ENCODE peak calls at places on chromosomes 3 and 15, in ten cellular contexts. Y is CD8-positive, alpha-beta memory T cell; S is ovary; M is aorta; P is IMR-90; G is stomach; V is right lobe of liver; Z is MM.1S; O is mesendoderm; J is right cardiac atrium. F is an unnamed sample.
A peak's percentile ranks its signal among the peaks of the same experiment; 100 is the strongest.

GRCh38 chr3:106261915-106262683 is 393.3 kb upstream of the CBLB start:
- DNase-seq in Y (no peak), S (no peak), M (no peak), P (peak; percentile 85), G (no peak), V (no peak), Z (no peak), O (no peak), J (no peak), F (no peak)

GRCh38 chr3:45603226-45603625 is 8.7 kb downstream of the LIMD1 start:
- DNase-seq in Y (no peak), S (no peak), M (no peak), P (no peak), G (no peak), V (no peak), Z (no peak), O (no peak), J (no peak), F (no peak)

GRCh38 chr3:44478606-44479094 is 1.2 kb upstream of the ZNF445 start:
- DNase-seq in Y (no peak), S (no peak), M (no peak), P (no peak), G (no peak), V (no peak), Z (no peak), O (no peak), J (no peak), F (no peak)

GRCh38 chr3:135922903-135923250 is 42.7 kb upstream of the PPP2R3A start:
- DNase-seq in Y (no peak), S (no peak), M (no peak), P (no peak), G (no peak), V (no peak), Z (no peak), O (no peak), J (no peak), F (no peak)

GRCh38 chr3:124784686-124785382 is 54.6 kb downstream of the UMPS start:
- DNase-seq in Y (no peak), S (no peak), M (peak; percentile 76), P (no peak), G (no peak), V (no peak), Z (peak; percentile 97), O (no peak), J (no peak), F (no peak)

GRCh38 chr3:89698208-89698830 is 590.9 kb downstream of the EPHA3 start:
- DNase-seq in Y (no peak), S (no peak), M (no peak), P (no peak), G (no peak), V (no peak), Z (no peak), O (peak; percentile 8), J (no peak), F (no peak)

GRCh38 chr3:11020764-11021163 is 28.2 kb downstream of the SLC6A1 start:
- DNase-seq in Y (no peak), S (no peak), M (peak; percentile 22), P (no peak), G (no peak), V (no peak), Z (no peak), O (no peak), J (no peak), F (no peak)

GRCh38 chr3:189361103-189361835 is 189.5 kb downstream of the TPRG1 start:
- DNase-seq in Y (no peak), S (no peak), M (no peak), P (no peak), G (no peak), V (no peak), Z (no peak), O (no peak), J (no peak), F (no peak)

GRCh38 chr3:77718326-77718725 is 678.4 kb downstream of the ROBO2 start:
- DNase-seq in Y (no peak), S (no peak), M (no peak), P (no peak), G (no peak), V (no peak), Z (no peak), O (peak; percentile 45), J (no peak), F (no peak)

GRCh38 chr15:85792872-85793621 is 1.7 kb downstream of the KLHL25 start:
- DNase-seq in Y (no peak), S (no peak), M (peak; percentile 64), P (no peak), G (no peak), V (no peak), Z (no peak), O (no peak), J (no peak), F (no peak)

GRCh38 chr3:28334552-28334951 is 14.0 kb upstream of the ZCWPW2 start:
- DNase-seq in Y (no peak), S (no peak), M (no peak), P (peak; percentile 4), G (no peak), V (no peak), Z (no peak), O (no peak), J (no peak), F (no peak)

GRCh38 chr3:30397030-30397429 is 209.4 kb upstream of the TGFBR2 start:
- DNase-seq in Y (no peak), S (no peak), M (no peak), P (no peak), G (no peak), V (no peak), Z (no peak), O (no peak), J (no peak), F (no peak)

GRCh38 chr3:172142074-172143059 is 103.0 kb downstream of the FNDC3B start:
- DNase-seq in Y (no peak), S (no peak), M (no peak), P (peak; percentile 91), G (no peak), V (no peak), Z (peak; percentile 41), O (peak; percentile 72), J (no peak), F (no peak)

GRCh38 chr3:113890256-113890900 is 51.8 kb downstream of the GRAMD1C start:
- DNase-seq in Y (no peak), S (no peak), M (no peak), P (no peak), G (no peak), V (peak; percentile 47), Z (peak; percentile 33), O (peak; percentile 28), J (no peak), F (no peak)

GRCh38 chr3:80994085-80994665 is 767.3 kb downstream of the GBE1 start:
- DNase-seq in Y (no peak), S (no peak), M (no peak), P (no peak), G (no peak), V (no peak), Z (no peak), O (no peak), J (no peak), F (no peak)
- H3K27me3 ChIP-seq in Y (no peaks in the 10 kb centered on the region), S (no peaks in the 10 kb centered on the region), M (no peaks in the 10 kb centered on the region), P (no peaks in the 10 kb centered on the region), G (no peaks in the 10 kb centered on the region), V (no peaks in the 10 kb centered on the region), Z (no peaks in the 10 kb centered on the region), O (no peaks in the 10 kb centered on the region), J (no peaks in the 10 kb centered on the region), F (no peaks in the 10 kb centered on the region)

DNA sequence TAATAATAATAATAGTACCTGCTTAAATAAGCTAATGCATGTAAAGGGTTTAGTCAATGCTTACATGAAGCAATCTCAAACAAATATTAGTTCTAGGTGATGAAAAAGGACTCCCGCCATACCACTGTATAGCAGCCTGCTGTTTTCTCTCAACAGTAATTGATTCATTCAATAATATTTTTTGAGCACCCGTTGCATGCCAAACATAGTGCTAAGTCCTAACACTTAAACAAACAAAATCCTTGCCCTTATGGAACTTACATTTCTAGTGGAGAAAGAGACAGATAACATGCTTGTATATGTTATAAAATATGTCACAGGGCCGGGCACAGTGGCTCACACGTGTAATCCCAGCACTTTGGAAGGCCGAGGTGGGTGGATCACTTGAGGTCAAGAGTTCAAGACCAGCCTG is 61.2 kb upstream of the FLNB start:
- DNase-seq in Y (no peak), S (no peak), M (no peak), P (no peak), G (no peak), V (no peak), Z (no peak), O (no peak), J (no peak), F (no peak)
- H3K4me1 ChIP-seq in Y (no peaks in the 10 kb centered on the region), S (peaks cover 6% of the 10 kb centered on the region), M (peaks cover 3% of the 10 kb centered on the region), P (peaks cover 12% of the 10 kb centered on the region), G (peaks cover 76% of the 10 kb centered on the region), V (peaks cover 4% of the 10 kb centered on the region), Z (no peaks in the 10 kb centered on the region), O (peaks cover 8% of the 10 kb centered on the region), J (peaks cover 14% of the 10 kb centered on the region), F (peaks cover 54% of the 10 kb centered on the region)

GRCh38 chr15:77691607-77692006 is 58.9 kb upstream of the LINGO1 start:
- DNase-seq in Y (no peak), S (no peak), M (no peak), P (no peak), G (no peak), V (no peak), Z (no peak), O (no peak), J (no peak), F (no peak)

GRCh38 chr15:77689821-77690220 is 57.1 kb upstream of the LINGO1 start:
- DNase-seq in Y (no peak), S (no peak), M (no peak), P (no peak), G (no peak), V (no peak), Z (no peak), O (no peak), J (no peak), F (no peak)

GRCh38 chr15:77693576-77693975 is 60.9 kb upstream of the LINGO1 start:
- DNase-seq in Y (no peak), S (no peak), M (no peak), P (no peak), G (no peak), V (no peak), Z (no peak), O (no peak), J (no peak), F (no peak)

GRCh38 chr15:77695548-77695947 is 62.8 kb upstream of the LINGO1 start:
- DNase-seq in Y (no peak), S (no peak), M (no peak), P (no peak), G (no peak), V (no peak), Z (no peak), O (no peak), J (no peak), F (no peak)

DNA sequence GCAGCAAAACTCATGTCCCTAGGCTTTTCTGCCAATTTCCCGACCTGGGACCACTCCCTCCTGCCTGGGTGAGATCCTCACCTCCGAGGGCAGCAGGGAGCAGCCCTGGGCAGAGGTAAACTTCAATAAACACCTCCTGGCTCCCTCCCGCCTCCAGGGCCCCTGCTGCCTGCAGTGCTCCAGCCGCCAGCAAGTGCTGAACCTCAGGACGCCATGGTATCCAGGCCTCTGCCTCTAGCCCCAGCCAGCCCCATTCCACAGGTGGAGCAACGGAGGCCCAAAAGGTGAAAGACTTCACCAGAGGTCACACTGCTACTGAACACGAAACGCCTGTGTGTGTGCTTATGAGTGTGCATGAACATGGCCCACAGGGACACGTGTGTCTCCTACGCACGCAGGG is 59.9 kb upstream of the LINGO1 start:
- DNase-seq in Y (no peak), S (no peak), M (no peak), P (no peak), G (no peak), V (no peak), Z (no peak), O (no peak), J (no peak), F (no peak)
- H3K27me3 ChIP-seq in Y (peaks cover 9% of the 10 kb centered on the region), S (no peaks in the 10 kb centered on the region), M (no peaks in the 10 kb centered on the region), P (peaks cover 43% of the 10 kb centered on the region), G (peaks cover 34% of the 10 kb centered on the region), V (no peaks in the 10 kb centered on the region), Z (peaks cover 93% of the 10 kb centered on the region), O (no peaks in the 10 kb centered on the region), J (no peaks in the 10 kb centered on the region), F (no peaks in the 10 kb centered on the region)

GRCh38 chr15:63362873-63363272 is 18.8 kb downstream of the CA12 start:
- DNase-seq in Y (no peak), S (no peak), M (peak; percentile 10), P (no peak), G (no peak), V (no peak), Z (no peak), O (no peak), J (no peak), F (no peak)
- H3K4me1 ChIP-seq in Y (no peaks in the 10 kb centered on the region), S (no peaks in the 10 kb centered on the region), M (no peaks in the 10 kb centered on the region), P (peaks cover 4% of the 10 kb centered on the region), G (peaks cover 60% of the 10 kb centered on the region), V (no peaks in the 10 kb centered on the region), Z (no peaks in the 10 kb centered on the region), O (peaks cover 2% of the 10 kb centered on the region), J (peaks cover 10% of the 10 kb centered on the region), F (no peaks in the 10 kb centered on the region)

F was measured in testis.